ENCODE peak calls at places on chromosomes 13 and 19, in five cellular contexts. M is activated CD8-positive, alpha-beta memory T cell treated with anti-CD3 and anti-CD28 coated beads for 4 hours; C is CD8-positive, alpha-beta memory T cell; I is uterus; Y is AML-193. Q is an unnamed sample.

GRCh38 chr13:87094646-87095045 is 576.5 kb upstream of the SLITRK5 start:
- DNase-seq in Y (peak), I (no peak), M (no peak), C (no peak), Q (no peak)

GRCh38 chr13:66922444-66922843 is 307.7 kb downstream of the PCDH9 start:
- DNase-seq in Y (no peak), I (no peak), C (no peak), M (no peak), Q (no peak)

GRCh38 chr13:41065098-41065497 is 3.8 kb downstream of the WBP4 start:
- DNase-seq in M (no peak), C (no peak), Y (no peak), I (no peak), Q (no peak)

GRCh38 chr13:43085545-43085944 is 62.2 kb downstream of the DNAJC15 start:
- DNase-seq in C (no peak), I (no peak), M (no peak), Y (peak), Q (no peak)

GRCh38 chr13:24649685-24650038 is 30.5 kb upstream of the ATP12A start:
- DNase-seq in M (no peak), I (no peak), Y (no peak), C (no peak), Q (no peak)

GRCh38 chr19:3690551-3691371 is 9.5 kb downstream of the PIP5K1C start:
- DNase-seq in M (no peak), I (no peak), C (no peak), Y (no peak), Q (no peak)

GRCh38 chr13:50128406-50129048 is 113.3 kb downstream of the KCNRG start:
- DNase-seq in I (no peak), M (no peak), Y (no peak), C (no peak), Q (no peak)

GRCh38 chr13:66680031-66680430 is 550.1 kb downstream of the PCDH9 start:
- DNase-seq in I (no peak), M (no peak), Y (no peak), C (no peak), Q (no peak)

GRCh38 chr19:19447536-19448237 is 42.2 kb downstream of the GATAD2A start:
- DNase-seq in I (no peak), M (no peak), C (peak), Y (no peak), Q (no peak)

GRCh38 chr13:35720690-35721554 is 244.4 kb upstream of the MAB21L1 start:
- DNase-seq in I (peak), Y (peak), M (no peak), C (no peak), Q (no peak)

GRCh38 chr19:18503971-18504885 is 17.6 kb downstream of the ELL start:
- DNase-seq in I (no peak), Y (no peak), C (no peak), M (no peak), Q (no peak)

GRCh38 chr19:33394006-33394722 is 20.7 kb downstream of the CEBPG start:
- DNase-seq in I (peak), C (peak), M (no peak), Y (peak), Q (peak)

GRCh38 chr13:69857188-69857821 is 250.3 kb upstream of the ATXN8OS start:
- DNase-seq in I (no peak), C (no peak), Y (peak), M (no peak), Q (no peak)

GRCh38 chr19:3151563-3152430 is 16.0 kb downstream of the GNA15 start:
- DNase-seq in M (no peak), C (no peak), Y (no peak), I (no peak), Q (no peak)

GRCh38 chr13:92806215-92806614 is 420.4 kb upstream of the GPC6 start:
- DNase-seq in Y (no peak), I (no peak), C (no peak), M (no peak), Q (no peak)

GRCh38 chr19:54164369-54165068 is 5.0 kb upstream of the LENG1 start:
- DNase-seq in M (peak), Y (no peak), C (peak), I (peak), Q (no peak)

GRCh38 chr13:105965910-105966309 is 569.6 kb downstream of the EFNB2 start:
- DNase-seq in C (no peak), Y (no peak), I (no peak), M (no peak), Q (no peak)

GRCh38 chr19:48962029-48962848 is 2.9 kb upstream of the FTL start:
- DNase-seq in I (no peak), C (peak), M (peak), Y (peak), Q (peak)

GRCh38 chr13:40876020-40876738 is 86.8 kb downstream of the SLC25A15 start:
- DNase-seq in C (no peak), I (no peak), M (no peak), Y (no peak), Q (no peak)

GRCh38 chr19:8571006-8571411 is 6.2 kb downstream of the MYO1F start:
- DNase-seq in M (peak), C (peak), I (no peak), Y (peak), Q (no peak)

GRCh38 chr19:48516536-48516935 is 4.9 kb upstream of the LMTK3 start:
- DNase-seq in C (no peak), M (no peak), Y (no peak), I (no peak), Q (no peak)

GRCh38 chr19:29855771-29856510 is 44.1 kb downstream of the CCNE1 start:
- DNase-seq in I (no peak), M (no peak), C (no peak), Y (no peak), Q (no peak)

GRCh38 chr19:53772943-53773342 is 51.2 kb downstream of the NLRP12 start:
- DNase-seq in I (peak), C (peak), Y (peak), M (peak), Q (no peak)

GRCh38 chr13:49679244-49679643 is 12.0 kb downstream of the EBPL start:
- DNase-seq in I (no peak), C (no peak), M (no peak), Y (peak), Q (peak)

GRCh38 chr19:1489463-1489971 is 633 bp downstream of the PCSK4 start:
- DNase-seq in Y (no peak), I (no peak), M (no peak), C (no peak), Q (no peak)

GRCh38 chr13:113398963-113399754 is 35.2 kb upstream of the GRTP1 start:
- DNase-seq in Y (no peak), C (no peak), M (no peak), I (no peak), Q (peak)

GRCh38 chr19:49132974-49133609 is 13.7 kb downstream of the PPFIA3 start:
- DNase-seq in M (no peak), C (no peak), Y (no peak), I (no peak), Q (no peak)

GRCh38 chr13:24052547-24052981 is 108.0 kb upstream of the SPATA13 start:
- DNase-seq in Y (no peak), I (peak), M (no peak), C (no peak), Q (no peak)

GRCh38 chr19:926595-927043 is 784 bp downstream of the ARID3A start:
- DNase-seq in Y (peak), M (no peak), I (no peak), C (no peak), Q (no peak)

GRCh38 chr13:34128661-34129060 is 310.7 kb downstream of the RFC3 start:
- DNase-seq in I (no peak), M (no peak), C (no peak), Y (no peak), Q (no peak)

GRCh38 chr19:43638214-43638990 is 1.2 kb downstream of the CADM4 start:
- DNase-seq in I (no peak), C (no peak), M (no peak), Y (no peak), Q (no peak)

GRCh38 chr13:110950819-110951570 is 36.1 kb upstream of the ANKRD10 start:
- DNase-seq in M (no peak), I (no peak), Y (no peak), C (no peak), Q (no peak)

GRCh38 chr13:43087960-43088580 is 64.7 kb downstream of the DNAJC15 start:
- DNase-seq in Y (no peak), C (no peak), M (no peak), I (no peak), Q (no peak)

GRCh38 chr13:35926859-35927530 is 204.2 kb downstream of the DCLK1 start:
- DNase-seq in I (peak), M (no peak), C (no peak), Y (no peak), Q (peak)

GRCh38 chr13:37640499-37640898 is 41.9 kb upstream of the POSTN start:
- DNase-seq in I (no peak), Y (no peak), M (no peak), C (no peak), Q (no peak)

GRCh38 chr19:31261651-31262331 is 87.4 kb downstream of the TSHZ3 start:
- DNase-seq in Y (no peak), M (no peak), C (no peak), I (peak), Q (peak)

GRCh38 chr13:106520205-106521004 is 15.1 kb downstream of the EFNB2 start:
- DNase-seq in Y (peak), C (no peak), M (no peak), I (no peak), Q (no peak)

GRCh38 chr13:113041293-113041690 is 64.3 kb upstream of the F7 start:
- DNase-seq in I (no peak), M (no peak), C (no peak), Y (no peak), Q (no peak)

GRCh38 chr13:52738719-52739467 is 727 bp downstream of the CNMD start:
- DNase-seq in I (no peak), Y (no peak), M (no peak), C (no peak), Q (no peak)

GRCh38 chr19:27851002-27851481 is 1361.9 kb downstream of the UQCRFS1 start:
- DNase-seq in C (no peak), I (no peak), M (no peak), Y (no peak), Q (peak)

Q was measured in lower leg skin.